ENCODE peak calls at places on chromosomes 1 and 21, in ten cellular contexts. A, K, P, Z, H, R, Q, E, M and S are unnamed samples.

GRCh38 chr1:170790175-170790574 is 126.2 kb downstream of the PRRX1 start:
- DNase-seq in A (no peak), K (no peak), P (no peak), Z (no peak), H (no peak), R (no peak), Q (peak), E (no peak), M (no peak), S (no peak)

GRCh38 chr1:207748737-207749528 is 2.9 kb upstream of the CD46 start:
- DNase-seq in A (no peak), K (no peak), P (no peak), Z (no peak), H (no peak), R (no peak), Q (no peak), E (peak), M (no peak), S (no peak)

GRCh38 chr1:200934676-200935245 is 40.1 kb downstream of the INAVA start:
- DNase-seq in A (no peak), K (no peak), P (no peak), Z (no peak), H (no peak), R (no peak), Q (no peak), E (no peak), M (no peak), S (no peak)

GRCh38 chr1:246428542-246429308 is 78.4 kb downstream of the SMYD3 start:
- DNase-seq in A (no peak), K (no peak), P (no peak), Z (peak), H (peak), R (peak), Q (no peak), E (peak), M (peak), S (no peak)

GRCh38 chr1:47507921-47508894 is 70.4 kb downstream of the FOXD2 start:
- DNase-seq in A (peak), K (no peak), P (peak), Z (no peak), H (no peak), R (no peak), Q (peak), E (no peak), M (no peak), S (peak)

GRCh38 chr1:77220687-77221463 is 1.6 kb upstream of the PIGK start:
- DNase-seq in A (peak), K (no peak), P (no peak), Z (no peak), H (peak), R (no peak), Q (no peak), E (no peak), M (peak), S (no peak)

GRCh38 chr1:208106218-208106617 is 138.0 kb downstream of the PLXNA2 start:
- DNase-seq in A (no peak), K (no peak), P (no peak), Z (no peak), H (no peak), R (no peak), Q (no peak), E (no peak), M (no peak), S (no peak)

GRCh38 chr1:198496216-198497143 is 44.0 kb downstream of the ATP6V1G3 start:
- DNase-seq in A (no peak), K (no peak), P (no peak), Z (peak), H (peak), R (no peak), Q (no peak), E (no peak), M (peak), S (no peak)

GRCh38 chr1:197139169-197139568 is 7.3 kb downstream of the ASPM start:
- DNase-seq in A (no peak), K (no peak), P (no peak), Z (no peak), H (no peak), R (no peak), Q (no peak), E (no peak), M (no peak), S (no peak)

GRCh38 chr1:95353185-95353584 is 119.2 kb downstream of the RWDD3 start:
- DNase-seq in A (no peak), K (no peak), P (no peak), Z (no peak), H (no peak), R (no peak), Q (no peak), E (no peak), M (no peak), S (no peak)

GRCh38 chr1:56967900-56968832 is 2.4 kb upstream of the C8B start:
- DNase-seq in A (no peak), K (no peak), P (peak), Z (no peak), H (no peak), R (no peak), Q (peak), E (peak), M (peak), S (peak)

GRCh38 chr21:39604951-39605350 is 7.8 kb upstream of the B3GALT5 start:
- DNase-seq in A (no peak), K (no peak), P (no peak), Z (no peak), H (no peak), R (no peak), Q (no peak), E (no peak), M (no peak), S (no peak)

GRCh38 chr1:20191266-20191665 is 4.9 kb upstream of the PLA2G2C start:
- DNase-seq in A (peak), K (no peak), P (no peak), Z (no peak), H (no peak), R (no peak), Q (no peak), E (no peak), M (no peak), S (no peak)

GRCh38 chr1:108829498-108829916 is 27.4 kb downstream of the AKNAD1 start:
- DNase-seq in A (no peak), K (no peak), P (no peak), Z (no peak), H (peak), R (no peak), Q (no peak), E (no peak), M (peak), S (no peak)

GRCh38 chr1:32969556-32969955 is 4.9 kb upstream of the RNF19B start:
- DNase-seq in A (no peak), K (no peak), P (no peak), Z (no peak), H (peak), R (no peak), Q (no peak), E (no peak), M (no peak), S (no peak)

GRCh38 chr1:159981351-159982055 is 27.5 kb upstream of the SLAMF9 start:
- DNase-seq in A (no peak), K (no peak), P (no peak), Z (no peak), H (no peak), R (no peak), Q (no peak), E (no peak), M (no peak), S (peak)

GRCh38 chr1:159851386-159851785 is 11.1 kb downstream of the VSIG8 start:
- DNase-seq in A (no peak), K (no peak), P (no peak), Z (no peak), H (no peak), R (no peak), Q (no peak), E (no peak), M (no peak), S (no peak)

GRCh38 chr1:55848906-55849305 is 633.7 kb upstream of the USP24 start:
- DNase-seq in A (no peak), K (no peak), P (no peak), Z (no peak), H (peak), R (no peak), Q (no peak), E (no peak), M (peak), S (no peak)

GRCh38 chr1:173341307-173341706 is 134.2 kb upstream of the TNFSF4 start:
- DNase-seq in A (no peak), K (no peak), P (no peak), Z (peak), H (peak), R (no peak), Q (no peak), E (no peak), M (peak), S (no peak)

GRCh38 chr1:163673076-163673475 is 351.3 kb downstream of the NUF2 start:
- DNase-seq in A (no peak), K (no peak), P (no peak), Z (no peak), H (peak), R (no peak), Q (no peak), E (no peak), M (no peak), S (peak)

GRCh38 chr1:31811605-31812004 is 4.2 kb downstream of the SPOCD1 start:
- DNase-seq in A (no peak), K (no peak), P (no peak), Z (no peak), H (peak), R (no peak), Q (no peak), E (no peak), M (peak), S (no peak)

GRCh38 chr1:62358974-62359373 is 39.7 kb upstream of the KANK4 start:
- DNase-seq in A (no peak), K (no peak), P (no peak), Z (no peak), H (no peak), R (no peak), Q (no peak), E (no peak), M (no peak), S (no peak)

GRCh38 chr1:85289207-85289847 is 12.9 kb upstream of the BCL10 start:
- DNase-seq in A (peak), K (no peak), P (no peak), Z (peak), H (peak), R (peak), Q (no peak), E (peak), M (peak), S (no peak)

GRCh38 chr1:234478481-234479309 is at the start of gene TARBP1:
- DNase-seq in A (peak), K (peak), P (peak), Z (no peak), H (peak), R (peak), Q (peak), E (peak), M (peak), S (peak)

GRCh38 chr1:209106237-209106741 is 477.2 kb upstream of the CAMK1G start:
- DNase-seq in A (no peak), K (no peak), P (no peak), Z (no peak), H (peak), R (no peak), Q (no peak), E (no peak), M (peak), S (peak)

GRCh38 chr1:201499191-201499590 is 7.7 kb downstream of the CSRP1 start:
- DNase-seq in A (no peak), K (peak), P (no peak), Z (no peak), H (no peak), R (no peak), Q (no peak), E (no peak), M (no peak), S (no peak)

GRCh38 chr1:204350265-204350664 is 9.5 kb downstream of the PLEKHA6 start:
- DNase-seq in A (no peak), K (no peak), P (no peak), Z (no peak), H (no peak), R (no peak), Q (no peak), E (no peak), M (no peak), S (no peak)

DNA sequence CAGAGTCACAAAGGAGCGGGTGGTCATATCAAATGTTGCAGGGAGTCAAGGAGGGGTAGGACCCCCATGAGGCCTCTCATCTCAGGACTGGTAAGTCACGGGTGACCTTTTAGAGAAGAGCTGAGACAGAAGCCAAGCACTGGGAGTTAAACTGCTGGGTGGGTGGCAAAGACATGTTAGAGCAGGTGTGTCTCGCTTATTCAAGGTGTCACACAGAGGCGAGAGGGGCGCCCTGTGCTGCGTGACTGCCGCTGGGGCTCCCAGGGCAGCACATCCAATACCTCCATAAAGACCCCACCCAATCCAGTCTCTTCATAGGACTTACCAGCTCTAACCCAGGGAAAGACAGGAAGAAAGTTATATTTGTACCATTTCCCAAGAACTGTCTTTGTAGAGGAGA is 15.1 kb downstream of the CASQ2 start:
- DNase-seq in A (no peak), K (no peak), P (no peak), Z (no peak), H (no peak), R (no peak), Q (no peak), E (no peak), M (no peak), S (no peak)
- H3K4me3 ChIP-seq in A (no peak), K (no peak), P (no peak), Z (no peak), H (no peak), R (no peak), Q (no peak), E (no peak), M (no peak), S (no peak)

GRCh38 chr1:161989801-161990200 is 33.9 kb downstream of the OLFML2B start:
- DNase-seq in A (no peak), K (no peak), P (no peak), Z (no peak), H (no peak), R (no peak), Q (no peak), E (no peak), M (no peak), S (no peak)

GRCh38 chr1:161989108-161989507 is 34.6 kb downstream of the OLFML2B start:
- DNase-seq in A (no peak), K (no peak), P (no peak), Z (no peak), H (peak), R (no peak), Q (no peak), E (no peak), M (peak), S (no peak)

GRCh38 chr1:161988413-161988812 is 35.3 kb downstream of the OLFML2B start:
- DNase-seq in A (no peak), K (no peak), P (no peak), Z (no peak), H (no peak), R (no peak), Q (no peak), E (no peak), M (no peak), S (no peak)

GRCh38 chr1:161994153-161994814 is 29.4 kb downstream of the OLFML2B start:
- DNase-seq in A (no peak), K (no peak), P (no peak), Z (peak), H (peak), R (no peak), Q (no peak), E (no peak), M (peak), S (no peak)

GRCh38 chr1:161993576-161993975 is 30.1 kb downstream of the OLFML2B start:
- DNase-seq in A (no peak), K (no peak), P (no peak), Z (no peak), H (no peak), R (no peak), Q (no peak), E (no peak), M (no peak), S (no peak)
- H3K4me3 ChIP-seq in A (no peak), K (no peak), P (no peak), Z (no peak), H (no peak), R (no peak), Q (no peak), E (no peak), M (no peak), S (no peak)

GRCh38 chr1:40855513-40855912 is 6.7 kb downstream of the CITED4 start:
- DNase-seq in A (no peak), K (no peak), P (no peak), Z (no peak), H (no peak), R (no peak), Q (no peak), E (no peak), M (no peak), S (peak)

GRCh38 chr1:40853113-40853999 is 8.8 kb downstream of the CITED4 start:
- DNase-seq in A (no peak), K (no peak), P (no peak), Z (no peak), H (no peak), R (no peak), Q (no peak), E (no peak), M (no peak), S (no peak)

GRCh38 chr1:40849801-40850592 is 12.2 kb downstream of the CITED4 start:
- DNase-seq in A (peak), K (peak), P (peak), Z (no peak), H (peak), R (peak), Q (peak), E (peak), M (peak), S (peak)

GRCh38 chr1:40848530-40849189 is 13.5 kb downstream of the CITED4 start:
- DNase-seq in A (peak), K (peak), P (peak), Z (no peak), H (peak), R (no peak), Q (peak), E (peak), M (peak), S (peak)

GRCh38 chr1:40851643-40852042 is 10.5 kb downstream of the CITED4 start:
- DNase-seq in A (no peak), K (no peak), P (no peak), Z (no peak), H (no peak), R (no peak), Q (no peak), E (no peak), M (no peak), S (no peak)
- H3K4me3 ChIP-seq in A (no peak), K (no peak), P (no peak), Z (no peak), H (no peak), R (no peak), Q (no peak), E (no peak), M (no peak), S (no peak)

GRCh38 chr1:1943834-1944570 is 24.9 kb upstream of the TMEM52 start:
- DNase-seq in A (peak), K (peak), P (peak), Z (no peak), H (peak), R (no peak), Q (peak), E (peak), M (no peak), S (peak)
- H3K4me3 ChIP-seq in A (no peak), K (no peak), P (peak), Z (no peak), H (no peak), R (no peak), Q (no peak), E (peak), M (no peak), S (peak)

DNA sequence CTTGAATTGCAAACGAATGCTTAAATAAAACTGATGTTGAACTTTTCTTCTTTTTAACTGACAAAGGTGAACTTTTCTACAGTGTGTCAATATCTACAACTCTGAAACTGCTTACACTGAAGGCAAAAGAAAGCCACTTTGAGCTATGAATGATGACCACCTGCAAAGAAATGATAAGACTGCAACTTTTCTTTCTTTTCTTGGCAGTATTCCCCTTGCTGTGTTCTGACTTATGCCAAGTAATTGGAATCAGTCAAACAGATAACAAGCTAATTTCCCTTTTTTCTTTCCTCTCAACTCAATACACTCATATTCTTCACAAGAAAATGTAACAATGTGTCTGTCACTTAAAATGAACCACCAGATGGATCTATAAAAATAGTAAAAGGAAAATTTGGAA is 588.1 kb upstream of the BRINP3 start:
- DNase-seq in A (no peak), K (no peak), P (no peak), Z (no peak), H (no peak), R (no peak), Q (no peak), E (no peak), M (no peak), S (no peak)
- H3K4me3 ChIP-seq in A (no peak), K (no peak), P (no peak), Z (no peak), H (no peak), R (no peak), Q (no peak), E (no peak), M (no peak), S (no peak)

GRCh38 chr21:36076878-36077658 is 7.2 kb downstream of the CBR1 start:
- DNase-seq in A (no peak), K (no peak), P (no peak), Z (no peak), H (no peak), R (no peak), Q (peak), E (no peak), M (no peak), S (no peak)
- H3K4me3 ChIP-seq in A (no peak), K (no peak), P (no peak), Z (no peak), H (no peak), R (no peak), Q (no peak), E (no peak), M (no peak), S (no peak)